ENCODE peak calls at places on chromosome 10, in six cellular contexts. H, R, G, W, F and P are unnamed samples.
A peak's percentile ranks its signal among the peaks of the same experiment; 100 is the strongest.

GRCh38 chr10:89238956-89239713 is 12.4 kb downstream of the LIPA start:
- DNase-seq in H (no peak), R (no peak), G (no peak), W (no peak), F (no peak), P (no peak)

GRCh38 chr10:74077416-74077815 is 73.2 kb downstream of the AP3M1 start:
- DNase-seq in H (no peak), R (no peak), G (no peak), W (no peak), F (no peak), P (no peak)

GRCh38 chr10:71274901-71275796 is 43.9 kb upstream of the SLC29A3 start:
- DNase-seq in H (no peak), R (no peak), G (peak; percentile 14), W (no peak), F (no peak), P (no peak)

GRCh38 chr10:126247454-126247975 is 140.8 kb downstream of the ADAM12 start:
- DNase-seq in H (peak; percentile 99), R (peak; percentile 55), G (no peak), W (peak; percentile 29), F (no peak), P (no peak)

GRCh38 chr10:100883322-100883821 is 29.4 kb upstream of the SLF2 start:
- DNase-seq in H (peak; percentile 28), R (no peak), G (no peak), W (no peak), F (no peak), P (no peak)

GRCh38 chr10:72388062-72388461 is 33.3 kb upstream of the DNAJB12 start:
- DNase-seq in H (no peak), R (no peak), G (no peak), W (no peak), F (no peak), P (no peak)

GRCh38 chr10:124381011-124381591 is 37.6 kb downstream of the OAT start:
- DNase-seq in H (no peak), R (no peak), G (no peak), W (no peak), F (no peak), P (no peak)

GRCh38 chr10:24382979-24383663 is 174.2 kb downstream of the KIAA1217 start:
- DNase-seq in H (no peak), R (no peak), G (no peak), W (peak; percentile 23), F (no peak), P (no peak)

GRCh38 chr10:87505366-87506113 is 847 bp downstream of the MINPP1 start:
- DNase-seq in H (peak; percentile 56), R (peak; percentile 62), G (peak; percentile 68), W (peak; percentile 82), F (no peak), P (peak; percentile 2)

GRCh38 chr10:131641231-131641630 is 259.6 kb upstream of the PPP2R2D start:
- DNase-seq in H (no peak), R (no peak), G (peak; percentile 14), W (no peak), F (no peak), P (no peak)

GRCh38 chr10:17088118-17088806 is 41.3 kb downstream of the CUBN start:
- DNase-seq in H (peak; percentile 65), R (no peak), G (no peak), W (no peak), F (no peak), P (no peak)

GRCh38 chr10:95661818-95662217 is 5.3 kb upstream of the ALDH18A1 start:
- DNase-seq in H (no peak), R (no peak), G (no peak), W (no peak), F (no peak), P (no peak)

GRCh38 chr10:59709472-59710125 is at the start of gene SLC16A9:
- DNase-seq in H (peak; percentile 63), R (peak; percentile 59), G (no peak), W (peak; percentile 89), F (no peak), P (peak; percentile 10)

GRCh38 chr10:111648046-111648445 is 535.5 kb downstream of the GPAM start:
- DNase-seq in H (peak; percentile 72), R (no peak), G (no peak), W (no peak), F (no peak), P (no peak)

GRCh38 chr10:29630205-29631048 is 4.3 kb downstream of the SVIL start:
- DNase-seq in H (no peak), R (no peak), G (no peak), W (no peak), F (peak; percentile 67), P (no peak)

GRCh38 chr10:117626228-117626627 is 83.7 kb downstream of the EMX2 start:
- DNase-seq in H (no peak), R (no peak), G (no peak), W (no peak), F (peak; percentile 60), P (no peak)

GRCh38 chr10:66941491-66941890 is 15.7 kb downstream of the LRRTM3 start:
- DNase-seq in H (peak; percentile 65), R (no peak), G (no peak), W (no peak), F (no peak), P (no peak)

GRCh38 chr10:80196950-80197315 is 8.4 kb downstream of the ANXA11 start:
- DNase-seq in H (no peak), R (no peak), G (no peak), W (no peak), F (no peak), P (no peak)

GRCh38 chr10:17004801-17005380 is 124.7 kb downstream of the CUBN start:
- DNase-seq in H (no peak), R (no peak), G (no peak), W (no peak), F (no peak), P (no peak)

GRCh38 chr10:8768854-8769253 is 714.4 kb downstream of the GATA3 start:
- DNase-seq in H (no peak), R (no peak), G (no peak), W (no peak), F (no peak), P (no peak)

GRCh38 chr10:129383651-129384050 is 83.4 kb upstream of the MGMT start:
- DNase-seq in H (no peak), R (no peak), G (no peak), W (no peak), F (peak; percentile 79), P (no peak)

GRCh38 chr10:48976208-48976607 is 36.6 kb upstream of the LRRC18 start:
- DNase-seq in H (peak; percentile 10), R (no peak), G (peak; percentile 31), W (peak; percentile 38), F (no peak), P (no peak)

GRCh38 chr10:12073526-12073925 is 4.8 kb downstream of the DHTKD1 start:
- DNase-seq in H (no peak), R (no peak), G (no peak), W (no peak), F (no peak), P (no peak)